ENCODE peak calls at places on chromosomes 3 and 15, in eight cellular contexts. Z, F, R, T, J, W, N and G are unnamed samples.

GRCh38 chr3:62057339-62058047 is 315.9 kb downstream of the FEZF2 start:
- DNase-seq in Z (no peak), F (no peak), R (no peak), T (no peak), J (no peak), W (no peak), N (no peak), G (no peak)

GRCh38 chr3:87564438-87564837 is 288.1 kb upstream of the POU1F1 start:
- DNase-seq in Z (no peak), F (no peak), R (no peak), T (no peak), J (no peak), W (no peak), N (no peak), G (no peak)

GRCh38 chr3:197490098-197490497 is 65.7 kb downstream of the BDH1 start:
- DNase-seq in Z (no peak), F (no peak), R (no peak), T (no peak), J (no peak), W (no peak), N (no peak), G (peak)

GRCh38 chr3:113631143-113631542 is 65.3 kb downstream of the USF3 start:
- DNase-seq in Z (no peak), F (no peak), R (no peak), T (no peak), J (no peak), W (no peak), N (no peak), G (no peak)

GRCh38 chr3:181712505-181713299 is 977 bp downstream of the SOX2 start:
- DNase-seq in Z (no peak), F (no peak), R (no peak), T (no peak), J (no peak), W (no peak), N (peak), G (no peak)

GRCh38 chr3:104436536-104436935 is 930.2 kb upstream of the ALCAM start:
- DNase-seq in Z (no peak), F (no peak), R (no peak), T (no peak), J (no peak), W (no peak), N (no peak), G (peak)

GRCh38 chr15:20353966-20354883 is 187.4 kb downstream of the GOLGA6L6 start:
- DNase-seq in Z (no peak), F (no peak), R (no peak), T (no peak), J (no peak), W (peak), N (no peak), G (no peak)

GRCh38 chr3:30658328-30659052 is 52.1 kb downstream of the TGFBR2 start:
- DNase-seq in Z (no peak), F (no peak), R (peak), T (no peak), J (peak), W (no peak), N (no peak), G (peak)

GRCh38 chr3:134709563-134710312 is 58.9 kb upstream of the KY start:
- DNase-seq in Z (no peak), F (no peak), R (no peak), T (no peak), J (no peak), W (no peak), N (no peak), G (peak)

GRCh38 chr3:107668398-107668797 is 145.6 kb downstream of the BBX start:
- DNase-seq in Z (no peak), F (no peak), R (no peak), T (no peak), J (no peak), W (no peak), N (no peak), G (no peak)

GRCh38 chr3:8938021-8938420 is 25.3 kb downstream of the RAD18 start:
- DNase-seq in Z (no peak), F (peak), R (no peak), T (no peak), J (peak), W (no peak), N (no peak), G (peak)

GRCh38 chr15:45454825-45455224 is 67.7 kb downstream of the SLC30A4 start:
- DNase-seq in Z (peak), F (no peak), R (peak), T (peak), J (peak), W (peak), N (no peak), G (peak)

GRCh38 chr3:7707192-7707591 is 794.4 kb upstream of the LMCD1 start:
- DNase-seq in Z (no peak), F (no peak), R (no peak), T (no peak), J (no peak), W (no peak), N (no peak), G (no peak)

GRCh38 chr3:132318451-132318850 is 1.2 kb downstream of the ACP3 start:
- DNase-seq in Z (no peak), F (no peak), R (no peak), T (no peak), J (no peak), W (no peak), N (no peak), G (no peak)

GRCh38 chr3:79937567-79937966 is 169.8 kb upstream of the ROBO1 start:
- DNase-seq in Z (no peak), F (no peak), R (no peak), T (no peak), J (no peak), W (no peak), N (no peak), G (peak)